ENCODE peak calls at places on chromosomes 4 and X, in ten cellular contexts. One of them, this sample, is unnamed.

GRCh38 chrX:132737743-132738142 is 220.7 kb downstream of the HS6ST2 start:
- DNase-seq in left lung: no peak
- DNase-seq in K562: no peak
- DNase-seq in cardiac muscle cell: no peak
- DNase-seq in tibial nerve: no peak
- DNase-seq in lower lobe of right lung: peak
- DNase-seq in heart right ventricle: no peak
- DNase-seq in kidney: peak
- DNase-seq in fibroblast of lung: no peak
- DNase-seq in thoracic aorta: no peak
- DNase-seq in this sample: no peak

GRCh38 chrX:154327026-154327820 is 31.6 kb downstream of the TKTL1 start:
- DNase-seq in left lung: no peak
- DNase-seq in K562: no peak
- DNase-seq in cardiac muscle cell: no peak
- DNase-seq in tibial nerve: no peak
- DNase-seq in lower lobe of right lung: no peak
- DNase-seq in heart right ventricle: no peak
- DNase-seq in kidney: no peak
- DNase-seq in fibroblast of lung: peak
- DNase-seq in thoracic aorta: no peak
- DNase-seq in this sample: no peak

GRCh38 chr4:102420563-102421221 is 75.4 kb upstream of the SLC39A8 start:
- DNase-seq in left lung: no peak
- DNase-seq in K562: no peak
- DNase-seq in cardiac muscle cell: no peak
- DNase-seq in tibial nerve: no peak
- DNase-seq in lower lobe of right lung: no peak
- DNase-seq in heart right ventricle: no peak
- DNase-seq in kidney: no peak
- DNase-seq in fibroblast of lung: no peak
- DNase-seq in thoracic aorta: no peak
- DNase-seq in this sample: no peak

GRCh38 chr4:139892973-139893736 is 227.5 kb downstream of the MGST2 start:
- DNase-seq in left lung: no peak
- DNase-seq in K562: no peak
- DNase-seq in cardiac muscle cell: no peak
- DNase-seq in tibial nerve: no peak
- DNase-seq in lower lobe of right lung: no peak
- DNase-seq in heart right ventricle: no peak
- DNase-seq in kidney: no peak
- DNase-seq in fibroblast of lung: peak
- DNase-seq in thoracic aorta: no peak
- DNase-seq in this sample: no peak

GRCh38 chr4:25702848-25703247 is 47.2 kb downstream of the SLC34A2 start:
- DNase-seq in left lung: no peak
- DNase-seq in K562: no peak
- DNase-seq in cardiac muscle cell: peak
- DNase-seq in tibial nerve: no peak
- DNase-seq in lower lobe of right lung: no peak
- DNase-seq in heart right ventricle: peak
- DNase-seq in kidney: no peak
- DNase-seq in fibroblast of lung: peak
- DNase-seq in thoracic aorta: no peak
- DNase-seq in this sample: no peak

GRCh38 chr4:91840359-91840758 is 463.4 kb upstream of the GRID2 start:
- DNase-seq in left lung: no peak
- DNase-seq in K562: no peak
- DNase-seq in cardiac muscle cell: no peak
- DNase-seq in tibial nerve: no peak
- DNase-seq in lower lobe of right lung: no peak
- DNase-seq in heart right ventricle: no peak
- DNase-seq in kidney: no peak
- DNase-seq in fibroblast of lung: no peak
- DNase-seq in thoracic aorta: no peak
- DNase-seq in this sample: no peak

GRCh38 chrX:153927936-153928760 is 2.1 kb upstream of the ARHGAP4 start:
- DNase-seq in left lung: peak
- DNase-seq in K562: peak
- DNase-seq in cardiac muscle cell: peak
- DNase-seq in tibial nerve: peak
- DNase-seq in lower lobe of right lung: peak
- DNase-seq in heart right ventricle: peak
- DNase-seq in kidney: peak
- DNase-seq in fibroblast of lung: peak
- DNase-seq in thoracic aorta: peak
- DNase-seq in this sample: peak

GRCh38 chr4:85522836-85523235 is 47.9 kb downstream of the ARHGAP24 start:
- DNase-seq in left lung: no peak
- DNase-seq in K562: no peak
- DNase-seq in cardiac muscle cell: peak
- DNase-seq in tibial nerve: no peak
- DNase-seq in lower lobe of right lung: no peak
- DNase-seq in heart right ventricle: no peak
- DNase-seq in kidney: no peak
- DNase-seq in fibroblast of lung: peak
- DNase-seq in thoracic aorta: no peak
- DNase-seq in this sample: no peak

GRCh38 chr4:172096771-172097170 is 283.6 kb downstream of the GALNTL6 start:
- DNase-seq in left lung: no peak
- DNase-seq in K562: no peak
- DNase-seq in cardiac muscle cell: peak
- DNase-seq in tibial nerve: no peak
- DNase-seq in lower lobe of right lung: no peak
- DNase-seq in heart right ventricle: no peak
- DNase-seq in kidney: no peak
- DNase-seq in fibroblast of lung: peak
- DNase-seq in thoracic aorta: no peak
- DNase-seq in this sample: peak

GRCh38 chr4:166044871-166045270 is 171.8 kb downstream of the TLL1 start:
- DNase-seq in left lung: no peak
- DNase-seq in K562: no peak
- DNase-seq in cardiac muscle cell: no peak
- DNase-seq in tibial nerve: no peak
- DNase-seq in lower lobe of right lung: no peak
- DNase-seq in heart right ventricle: no peak
- DNase-seq in kidney: no peak
- DNase-seq in fibroblast of lung: no peak
- DNase-seq in thoracic aorta: no peak
- DNase-seq in this sample: no peak

GRCh38 chr4:35649784-35650183 is 594.5 kb downstream of the ARAP2 start:
- DNase-seq in left lung: no peak
- DNase-seq in K562: no peak
- DNase-seq in cardiac muscle cell: no peak
- DNase-seq in tibial nerve: no peak
- DNase-seq in lower lobe of right lung: no peak
- DNase-seq in heart right ventricle: no peak
- DNase-seq in kidney: no peak
- DNase-seq in fibroblast of lung: no peak
- DNase-seq in thoracic aorta: no peak
- DNase-seq in this sample: no peak

GRCh38 chr4:112973897-112974296 is 75.6 kb upstream of the ANK2 start:
- DNase-seq in left lung: no peak
- DNase-seq in K562: no peak
- DNase-seq in cardiac muscle cell: no peak
- DNase-seq in tibial nerve: no peak
- DNase-seq in lower lobe of right lung: no peak
- DNase-seq in heart right ventricle: no peak
- DNase-seq in kidney: no peak
- DNase-seq in fibroblast of lung: no peak
- DNase-seq in thoracic aorta: no peak
- DNase-seq in this sample: no peak

GRCh38 chrX:41351923-41352322 is 18.0 kb downstream of the DDX3X start:
- DNase-seq in left lung: no peak
- DNase-seq in K562: no peak
- DNase-seq in cardiac muscle cell: no peak
- DNase-seq in tibial nerve: no peak
- DNase-seq in lower lobe of right lung: no peak
- DNase-seq in heart right ventricle: no peak
- DNase-seq in kidney: no peak
- DNase-seq in fibroblast of lung: no peak
- DNase-seq in thoracic aorta: no peak
- DNase-seq in this sample: no peak
- H3K27ac ChIP-seq in left lung: no peak
- H3K27ac ChIP-seq in K562: no peak
- H3K27ac ChIP-seq in cardiac muscle cell: no peak
- H3K27ac ChIP-seq in tibial nerve: no peak
- H3K27ac ChIP-seq in lower lobe of right lung: no peak
- H3K27ac ChIP-seq in heart right ventricle: no peak
- H3K27ac ChIP-seq in kidney: no peak
- H3K27ac ChIP-seq in fibroblast of lung: no peak
- H3K27ac ChIP-seq in thoracic aorta: no peak
- H3K27ac ChIP-seq in this sample: no peak

DNA sequence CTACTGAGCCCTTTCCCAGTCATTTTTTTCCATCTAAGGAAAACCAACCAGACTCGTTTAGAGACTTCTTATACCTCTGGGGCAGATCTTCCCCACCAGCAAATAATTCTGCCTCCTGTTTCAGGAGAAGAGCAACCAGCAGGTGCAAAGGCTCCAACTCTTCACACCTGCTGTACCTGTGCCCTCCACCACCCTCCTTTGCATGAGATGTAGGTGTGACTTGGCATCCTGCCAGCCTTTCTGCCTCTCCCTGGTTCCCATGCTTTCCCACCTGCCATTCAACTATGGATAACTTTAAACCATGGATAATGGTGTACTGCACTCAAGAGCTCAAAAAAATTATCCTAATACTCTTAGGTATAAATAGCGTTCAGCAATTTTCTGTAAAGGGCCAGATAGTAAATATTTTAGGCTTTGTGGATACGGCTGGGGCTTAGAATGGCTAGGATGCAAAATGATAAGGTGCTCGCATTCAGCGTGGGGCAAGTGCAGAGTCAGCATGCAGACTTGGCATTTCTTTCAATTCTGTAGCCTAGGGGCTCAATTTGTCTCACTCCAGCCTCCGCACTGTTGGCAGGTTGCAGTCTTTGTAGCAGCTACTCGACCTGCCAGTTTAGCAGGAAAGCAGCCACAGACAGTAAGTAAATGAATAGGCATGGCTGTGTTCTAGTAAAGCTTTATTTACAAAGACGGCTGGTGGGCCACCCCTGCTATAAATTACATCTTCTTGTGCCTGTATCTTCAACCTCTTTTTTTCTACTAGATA is 79.8 kb downstream of the HCCS start:
- DNase-seq in left lung: no peak
- DNase-seq in K562: no peak
- DNase-seq in cardiac muscle cell: no peak
- DNase-seq in tibial nerve: no peak
- DNase-seq in lower lobe of right lung: no peak
- DNase-seq in heart right ventricle: no peak
- DNase-seq in kidney: no peak
- DNase-seq in fibroblast of lung: no peak
- DNase-seq in thoracic aorta: no peak
- DNase-seq in this sample: no peak
- H3K4me3 ChIP-seq in left lung: no peak
- H3K4me3 ChIP-seq in K562: no peak
- H3K4me3 ChIP-seq in cardiac muscle cell: no peak
- H3K4me3 ChIP-seq in tibial nerve: no peak
- H3K4me3 ChIP-seq in lower lobe of right lung: no peak
- H3K4me3 ChIP-seq in heart right ventricle: no peak
- H3K4me3 ChIP-seq in kidney: no peak
- H3K4me3 ChIP-seq in fibroblast of lung: no peak
- H3K4me3 ChIP-seq in thoracic aorta: no peak
- H3K4me3 ChIP-seq in this sample: no peak

GRCh38 chrX:36950495-36951253 is 57.5 kb upstream of the FAM47C start:
- DNase-seq in left lung: no peak
- DNase-seq in K562: no peak
- DNase-seq in cardiac muscle cell: no peak
- DNase-seq in tibial nerve: no peak
- DNase-seq in lower lobe of right lung: no peak
- DNase-seq in heart right ventricle: no peak
- DNase-seq in kidney: no peak
- DNase-seq in fibroblast of lung: no peak
- DNase-seq in thoracic aorta: no peak
- DNase-seq in this sample: no peak
- H3K27ac ChIP-seq in left lung: no peak
- H3K27ac ChIP-seq in K562: no peak
- H3K27ac ChIP-seq in cardiac muscle cell: no peak
- H3K27ac ChIP-seq in tibial nerve: no peak
- H3K27ac ChIP-seq in lower lobe of right lung: no peak
- H3K27ac ChIP-seq in heart right ventricle: no peak
- H3K27ac ChIP-seq in kidney: no peak
- H3K27ac ChIP-seq in fibroblast of lung: no peak
- H3K27ac ChIP-seq in thoracic aorta: no peak
- H3K27ac ChIP-seq in this sample: no peak

DNA sequence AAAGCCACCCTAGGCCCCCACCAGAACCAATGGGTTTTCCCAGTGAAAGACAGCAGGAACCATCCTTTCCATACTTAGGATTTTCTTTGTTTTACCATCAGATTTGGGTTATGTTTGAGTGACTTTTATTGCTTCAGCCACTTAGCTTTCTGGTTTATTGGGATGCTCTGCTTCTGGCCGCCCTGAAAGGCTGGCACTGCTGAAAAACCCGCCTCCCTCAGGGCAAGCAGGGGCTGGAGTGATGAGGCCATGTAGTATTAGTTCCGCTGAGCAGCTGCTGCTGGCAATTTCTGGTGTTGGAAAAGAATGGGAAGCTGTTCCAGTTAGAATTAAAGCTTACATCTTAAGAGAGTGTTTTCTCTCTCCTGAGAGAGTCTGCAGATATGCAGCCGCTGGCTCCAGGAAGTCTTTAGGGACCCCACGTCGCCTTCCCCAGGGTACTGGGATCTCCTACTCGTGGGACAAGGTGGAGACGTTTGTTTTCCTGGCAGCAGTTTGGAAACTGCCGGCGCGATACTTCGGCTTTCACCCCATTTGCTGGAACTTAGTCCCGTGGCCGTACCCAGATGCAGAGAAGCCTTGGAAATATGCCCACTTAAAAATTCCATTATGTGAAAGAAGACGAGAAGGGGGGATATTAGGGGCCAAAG is 72.4 kb downstream of the TMEM131L start:
- DNase-seq in left lung: no peak
- DNase-seq in K562: no peak
- DNase-seq in cardiac muscle cell: peak
- DNase-seq in tibial nerve: no peak
- DNase-seq in lower lobe of right lung: no peak
- DNase-seq in heart right ventricle: peak
- DNase-seq in kidney: no peak
- DNase-seq in fibroblast of lung: no peak
- DNase-seq in thoracic aorta: no peak
- DNase-seq in this sample: no peak
- H3K4me3 ChIP-seq in left lung: peak
- H3K4me3 ChIP-seq in K562: no peak
- H3K4me3 ChIP-seq in cardiac muscle cell: no peak
- H3K4me3 ChIP-seq in tibial nerve: peak
- H3K4me3 ChIP-seq in lower lobe of right lung: peak
- H3K4me3 ChIP-seq in heart right ventricle: no peak
- H3K4me3 ChIP-seq in kidney: peak
- H3K4me3 ChIP-seq in fibroblast of lung: peak
- H3K4me3 ChIP-seq in thoracic aorta: peak
- H3K4me3 ChIP-seq in this sample: peak

GRCh38 chrX:118496763-118497079 is 1.1 kb downstream of the DOCK11 start:
- DNase-seq in left lung: no peak
- DNase-seq in K562: peak
- DNase-seq in cardiac muscle cell: no peak
- DNase-seq in tibial nerve: no peak
- DNase-seq in lower lobe of right lung: no peak
- DNase-seq in heart right ventricle: no peak
- DNase-seq in kidney: no peak
- DNase-seq in fibroblast of lung: no peak
- DNase-seq in thoracic aorta: no peak
- DNase-seq in this sample: no peak
- H3K27ac ChIP-seq in left lung: peak
- H3K27ac ChIP-seq in K562: peak
- H3K27ac ChIP-seq in cardiac muscle cell: no peak
- H3K27ac ChIP-seq in tibial nerve: peak
- H3K27ac ChIP-seq in lower lobe of right lung: peak
- H3K27ac ChIP-seq in heart right ventricle: peak
- H3K27ac ChIP-seq in kidney: no peak
- H3K27ac ChIP-seq in fibroblast of lung: peak
- H3K27ac ChIP-seq in thoracic aorta: peak
- H3K27ac ChIP-seq in this sample: no peak